ENCODE peak calls at places on chromosome 2, in seven cellular contexts. One of them, this sample, is unnamed.

GRCh38 chr2:233449071-233449901 is 95.0 kb downstream of the DGKD start:
- DNase-seq in cerebellum: peak; percentile 80
- DNase-seq in effector CD4-positive, alpha-beta T cell: no peak
- DNase-seq in SK-MEL-5: peak; percentile 64
- DNase-seq in activated CD8-positive, alpha-beta memory T cell treated with anti-CD3 and anti-CD28 coated beads, Interleukin-2, amount 10 ng/mL, durations not matched to agents 7 days and 5 days: no peak
- DNase-seq in CD8-positive, alpha-beta memory T cell: no peak
- DNase-seq in left lung: peak; percentile 36
- DNase-seq in this sample: peak; percentile 62

GRCh38 chr2:42493885-42494433 is at the start of gene KCNG3:
- DNase-seq in cerebellum: peak; percentile 15
- DNase-seq in effector CD4-positive, alpha-beta T cell: peak; percentile 48
- DNase-seq in SK-MEL-5: peak; percentile 69
- DNase-seq in activated CD8-positive, alpha-beta memory T cell treated with anti-CD3 and anti-CD28 coated beads, Interleukin-2, amount 10 ng/mL, durations not matched to agents 7 days and 5 days: peak; percentile 66
- DNase-seq in CD8-positive, alpha-beta memory T cell: peak; percentile 46
- DNase-seq in left lung: peak; percentile 68
- DNase-seq in this sample: peak; percentile 87

GRCh38 chr2:168030862-168031624 is 216.4 kb downstream of the STK39 start:
- DNase-seq in cerebellum: no peak
- DNase-seq in effector CD4-positive, alpha-beta T cell: no peak
- DNase-seq in SK-MEL-5: no peak
- DNase-seq in activated CD8-positive, alpha-beta memory T cell treated with anti-CD3 and anti-CD28 coated beads, Interleukin-2, amount 10 ng/mL, durations not matched to agents 7 days and 5 days: no peak
- DNase-seq in CD8-positive, alpha-beta memory T cell: no peak
- DNase-seq in left lung: no peak
- DNase-seq in this sample: peak; percentile 94

GRCh38 chr2:21372654-21373053 is 248.9 kb downstream of the TDRD15 start:
- DNase-seq in cerebellum: no peak
- DNase-seq in effector CD4-positive, alpha-beta T cell: no peak
- DNase-seq in SK-MEL-5: peak; percentile 87
- DNase-seq in activated CD8-positive, alpha-beta memory T cell treated with anti-CD3 and anti-CD28 coated beads, Interleukin-2, amount 10 ng/mL, durations not matched to agents 7 days and 5 days: no peak
- DNase-seq in CD8-positive, alpha-beta memory T cell: no peak
- DNase-seq in left lung: no peak
- DNase-seq in this sample: peak; percentile 67

GRCh38 chr2:10413488-10413887 is 34.6 kb downstream of the ODC1 start:
- DNase-seq in cerebellum: no peak
- DNase-seq in effector CD4-positive, alpha-beta T cell: no peak
- DNase-seq in SK-MEL-5: no peak
- DNase-seq in activated CD8-positive, alpha-beta memory T cell treated with anti-CD3 and anti-CD28 coated beads, Interleukin-2, amount 10 ng/mL, durations not matched to agents 7 days and 5 days: no peak
- DNase-seq in CD8-positive, alpha-beta memory T cell: no peak
- DNase-seq in left lung: no peak
- DNase-seq in this sample: no peak

GRCh38 chr2:196853301-196854087 is 44.3 kb upstream of the C2orf66 start:
- DNase-seq in cerebellum: no peak
- DNase-seq in effector CD4-positive, alpha-beta T cell: no peak
- DNase-seq in SK-MEL-5: peak; percentile 64
- DNase-seq in activated CD8-positive, alpha-beta memory T cell treated with anti-CD3 and anti-CD28 coated beads, Interleukin-2, amount 10 ng/mL, durations not matched to agents 7 days and 5 days: no peak
- DNase-seq in CD8-positive, alpha-beta memory T cell: no peak
- DNase-seq in left lung: no peak
- DNase-seq in this sample: peak; percentile 12

GRCh38 chr2:27752551-27753237 is 18.8 kb upstream of the MRPL33 start:
- DNase-seq in cerebellum: no peak
- DNase-seq in effector CD4-positive, alpha-beta T cell: no peak
- DNase-seq in SK-MEL-5: no peak
- DNase-seq in activated CD8-positive, alpha-beta memory T cell treated with anti-CD3 and anti-CD28 coated beads, Interleukin-2, amount 10 ng/mL, durations not matched to agents 7 days and 5 days: no peak
- DNase-seq in CD8-positive, alpha-beta memory T cell: no peak
- DNase-seq in left lung: no peak
- DNase-seq in this sample: peak; percentile 20

GRCh38 chr2:18650221-18650620 is 60.9 kb upstream of the NT5C1B start:
- DNase-seq in cerebellum: no peak
- DNase-seq in effector CD4-positive, alpha-beta T cell: no peak
- DNase-seq in SK-MEL-5: no peak
- DNase-seq in activated CD8-positive, alpha-beta memory T cell treated with anti-CD3 and anti-CD28 coated beads, Interleukin-2, amount 10 ng/mL, durations not matched to agents 7 days and 5 days: no peak
- DNase-seq in CD8-positive, alpha-beta memory T cell: no peak
- DNase-seq in left lung: no peak
- DNase-seq in this sample: no peak

GRCh38 chr2:195269220-195269619 is 387.8 kb upstream of the SLC39A10 start:
- DNase-seq in cerebellum: no peak
- DNase-seq in effector CD4-positive, alpha-beta T cell: no peak
- DNase-seq in SK-MEL-5: no peak
- DNase-seq in activated CD8-positive, alpha-beta memory T cell treated with anti-CD3 and anti-CD28 coated beads, Interleukin-2, amount 10 ng/mL, durations not matched to agents 7 days and 5 days: no peak
- DNase-seq in CD8-positive, alpha-beta memory T cell: no peak
- DNase-seq in left lung: no peak
- DNase-seq in this sample: peak; percentile 9

GRCh38 chr2:112640800-112641675 is 4.7 kb upstream of the SLC20A1 start:
- DNase-seq in cerebellum: no peak
- DNase-seq in effector CD4-positive, alpha-beta T cell: no peak
- DNase-seq in SK-MEL-5: peak; percentile 52
- DNase-seq in activated CD8-positive, alpha-beta memory T cell treated with anti-CD3 and anti-CD28 coated beads, Interleukin-2, amount 10 ng/mL, durations not matched to agents 7 days and 5 days: peak; percentile 39
- DNase-seq in CD8-positive, alpha-beta memory T cell: no peak
- DNase-seq in left lung: no peak
- DNase-seq in this sample: no peak

GRCh38 chr2:43541165-43541564 is 54.7 kb downstream of the THADA start:
- DNase-seq in cerebellum: no peak
- DNase-seq in effector CD4-positive, alpha-beta T cell: no peak
- DNase-seq in SK-MEL-5: no peak
- DNase-seq in activated CD8-positive, alpha-beta memory T cell treated with anti-CD3 and anti-CD28 coated beads, Interleukin-2, amount 10 ng/mL, durations not matched to agents 7 days and 5 days: no peak
- DNase-seq in CD8-positive, alpha-beta memory T cell: no peak
- DNase-seq in left lung: no peak
- DNase-seq in this sample: no peak

GRCh38 chr2:25821225-25822056 is 56.8 kb downstream of the ASXL2 start:
- DNase-seq in cerebellum: no peak
- DNase-seq in effector CD4-positive, alpha-beta T cell: no peak
- DNase-seq in SK-MEL-5: no peak
- DNase-seq in activated CD8-positive, alpha-beta memory T cell treated with anti-CD3 and anti-CD28 coated beads, Interleukin-2, amount 10 ng/mL, durations not matched to agents 7 days and 5 days: no peak
- DNase-seq in CD8-positive, alpha-beta memory T cell: no peak
- DNase-seq in left lung: no peak
- DNase-seq in this sample: no peak

GRCh38 chr2:60158262-60158661 is 395.2 kb downstream of the BCL11A start:
- DNase-seq in cerebellum: peak; percentile 2
- DNase-seq in effector CD4-positive, alpha-beta T cell: no peak
- DNase-seq in SK-MEL-5: no peak
- DNase-seq in activated CD8-positive, alpha-beta memory T cell treated with anti-CD3 and anti-CD28 coated beads, Interleukin-2, amount 10 ng/mL, durations not matched to agents 7 days and 5 days: no peak
- DNase-seq in CD8-positive, alpha-beta memory T cell: no peak
- DNase-seq in left lung: no peak
- DNase-seq in this sample: no peak

GRCh38 chr2:240303896-240304745 is 131.3 kb upstream of the GPC1 start:
- DNase-seq in cerebellum: no peak
- DNase-seq in effector CD4-positive, alpha-beta T cell: no peak
- DNase-seq in SK-MEL-5: no peak
- DNase-seq in activated CD8-positive, alpha-beta memory T cell treated with anti-CD3 and anti-CD28 coated beads, Interleukin-2, amount 10 ng/mL, durations not matched to agents 7 days and 5 days: peak; percentile 37
- DNase-seq in CD8-positive, alpha-beta memory T cell: no peak
- DNase-seq in left lung: no peak
- DNase-seq in this sample: no peak

GRCh38 chr2:40341198-40341597 is 110.7 kb downstream of the SLC8A1 start:
- DNase-seq in cerebellum: no peak
- DNase-seq in effector CD4-positive, alpha-beta T cell: no peak
- DNase-seq in SK-MEL-5: no peak
- DNase-seq in activated CD8-positive, alpha-beta memory T cell treated with anti-CD3 and anti-CD28 coated beads, Interleukin-2, amount 10 ng/mL, durations not matched to agents 7 days and 5 days: no peak
- DNase-seq in CD8-positive, alpha-beta memory T cell: no peak
- DNase-seq in left lung: no peak
- DNase-seq in this sample: no peak

GRCh38 chr2:174247474-174248186 is 702 bp downstream of the OLA1 start:
- DNase-seq in cerebellum: no peak
- DNase-seq in effector CD4-positive, alpha-beta T cell: no peak
- DNase-seq in SK-MEL-5: no peak
- DNase-seq in activated CD8-positive, alpha-beta memory T cell treated with anti-CD3 and anti-CD28 coated beads, Interleukin-2, amount 10 ng/mL, durations not matched to agents 7 days and 5 days: peak; percentile 42
- DNase-seq in CD8-positive, alpha-beta memory T cell: no peak
- DNase-seq in left lung: no peak
- DNase-seq in this sample: peak; percentile 70

GRCh38 chr2:221554769-221555510 is 17.2 kb downstream of the EPHA4 start:
- DNase-seq in cerebellum: peak; percentile 22
- DNase-seq in effector CD4-positive, alpha-beta T cell: no peak
- DNase-seq in SK-MEL-5: no peak
- DNase-seq in activated CD8-positive, alpha-beta memory T cell treated with anti-CD3 and anti-CD28 coated beads, Interleukin-2, amount 10 ng/mL, durations not matched to agents 7 days and 5 days: no peak
- DNase-seq in CD8-positive, alpha-beta memory T cell: no peak
- DNase-seq in left lung: no peak
- DNase-seq in this sample: peak; percentile 19

GRCh38 chr2:193584001-193584400 is 1389.3 kb upstream of the TMEFF2 start:
- DNase-seq in cerebellum: no peak
- DNase-seq in effector CD4-positive, alpha-beta T cell: no peak
- DNase-seq in SK-MEL-5: peak; percentile 78
- DNase-seq in activated CD8-positive, alpha-beta memory T cell treated with anti-CD3 and anti-CD28 coated beads, Interleukin-2, amount 10 ng/mL, durations not matched to agents 7 days and 5 days: no peak
- DNase-seq in CD8-positive, alpha-beta memory T cell: no peak
- DNase-seq in left lung: no peak
- DNase-seq in this sample: peak; percentile 77

GRCh38 chr2:239534581-239535412 is 134.0 kb upstream of the HDAC4 start:
- DNase-seq in cerebellum: no peak
- DNase-seq in effector CD4-positive, alpha-beta T cell: no peak
- DNase-seq in SK-MEL-5: no peak
- DNase-seq in activated CD8-positive, alpha-beta memory T cell treated with anti-CD3 and anti-CD28 coated beads, Interleukin-2, amount 10 ng/mL, durations not matched to agents 7 days and 5 days: no peak
- DNase-seq in CD8-positive, alpha-beta memory T cell: no peak
- DNase-seq in left lung: peak; percentile 20
- DNase-seq in this sample: no peak

GRCh38 chr2:84481702-84482101 is 22.6 kb upstream of the SUCLG1 start:
- DNase-seq in cerebellum: no peak
- DNase-seq in effector CD4-positive, alpha-beta T cell: no peak
- DNase-seq in SK-MEL-5: peak; percentile 20
- DNase-seq in activated CD8-positive, alpha-beta memory T cell treated with anti-CD3 and anti-CD28 coated beads, Interleukin-2, amount 10 ng/mL, durations not matched to agents 7 days and 5 days: no peak
- DNase-seq in CD8-positive, alpha-beta memory T cell: no peak
- DNase-seq in left lung: no peak
- DNase-seq in this sample: no peak

GRCh38 chr2:215664847-215665525 is 229.1 kb upstream of the FN1 start:
- DNase-seq in cerebellum: no peak
- DNase-seq in effector CD4-positive, alpha-beta T cell: no peak
- DNase-seq in SK-MEL-5: peak; percentile 39
- DNase-seq in activated CD8-positive, alpha-beta memory T cell treated with anti-CD3 and anti-CD28 coated beads, Interleukin-2, amount 10 ng/mL, durations not matched to agents 7 days and 5 days: no peak
- DNase-seq in CD8-positive, alpha-beta memory T cell: no peak
- DNase-seq in left lung: no peak
- DNase-seq in this sample: no peak

GRCh38 chr2:74548919-74549684 is 4.6 kb downstream of the LOXL3 start:
- DNase-seq in cerebellum: no peak
- DNase-seq in effector CD4-positive, alpha-beta T cell: no peak
- DNase-seq in SK-MEL-5: peak; percentile 59
- DNase-seq in activated CD8-positive, alpha-beta memory T cell treated with anti-CD3 and anti-CD28 coated beads, Interleukin-2, amount 10 ng/mL, durations not matched to agents 7 days and 5 days: no peak
- DNase-seq in CD8-positive, alpha-beta memory T cell: no peak
- DNase-seq in left lung: peak; percentile 74
- DNase-seq in this sample: peak; percentile 78

GRCh38 chr2:226631187-226631586 is 168.4 kb downstream of the IRS1 start:
- DNase-seq in cerebellum: no peak
- DNase-seq in effector CD4-positive, alpha-beta T cell: no peak
- DNase-seq in SK-MEL-5: no peak
- DNase-seq in activated CD8-positive, alpha-beta memory T cell treated with anti-CD3 and anti-CD28 coated beads, Interleukin-2, amount 10 ng/mL, durations not matched to agents 7 days and 5 days: no peak
- DNase-seq in CD8-positive, alpha-beta memory T cell: no peak
- DNase-seq in left lung: no peak
- DNase-seq in this sample: no peak

GRCh38 chr2:172096661-172097547 is 5.8 kb downstream of the DLX2 start:
- DNase-seq in cerebellum: no peak
- DNase-seq in effector CD4-positive, alpha-beta T cell: no peak
- DNase-seq in SK-MEL-5: peak; percentile 70
- DNase-seq in activated CD8-positive, alpha-beta memory T cell treated with anti-CD3 and anti-CD28 coated beads, Interleukin-2, amount 10 ng/mL, durations not matched to agents 7 days and 5 days: no peak
- DNase-seq in CD8-positive, alpha-beta memory T cell: no peak
- DNase-seq in left lung: no peak
- DNase-seq in this sample: peak; percentile 31

This sample was measured in NCI-H82.